ENCODE peak calls at places on chromosomes 3 and 15, in six cellular contexts. One of them, this sample, is unnamed.

GRCh38 chr15:22961661-22962221 is 18.4 kb downstream of the CYFIP1 start:
- DNase-seq in psoas muscle: no peak
- DNase-seq in lower leg skin: no peak
- DNase-seq in BE2C: no peak
- DNase-seq in Caco-2: no peak
- DNase-seq in kidney: no peak
- DNase-seq in this sample: no peak

GRCh38 chr3:58433400-58434169 is at the start of gene PDHB:
- DNase-seq in psoas muscle: peak
- DNase-seq in lower leg skin: peak
- DNase-seq in BE2C: peak
- DNase-seq in Caco-2: peak
- DNase-seq in kidney: peak
- DNase-seq in this sample: peak

GRCh38 chr15:52020253-52021085 is 1.4 kb downstream of the MAPK6 start:
- DNase-seq in psoas muscle: no peak
- DNase-seq in lower leg skin: no peak
- DNase-seq in BE2C: no peak
- DNase-seq in Caco-2: no peak
- DNase-seq in kidney: no peak
- DNase-seq in this sample: peak

GRCh38 chr3:64916192-64916798 is 228.5 kb upstream of the ADAMTS9 start:
- DNase-seq in psoas muscle: no peak
- DNase-seq in lower leg skin: no peak
- DNase-seq in BE2C: no peak
- DNase-seq in Caco-2: no peak
- DNase-seq in kidney: no peak
- DNase-seq in this sample: no peak

GRCh38 chr15:31799711-31800321 is 230.5 kb upstream of the CHRNA7 start:
- DNase-seq in psoas muscle: no peak
- DNase-seq in lower leg skin: no peak
- DNase-seq in BE2C: no peak
- DNase-seq in Caco-2: no peak
- DNase-seq in kidney: no peak
- DNase-seq in this sample: peak

GRCh38 chr15:90836296-90836871 is 32.0 kb upstream of the FURIN start:
- DNase-seq in psoas muscle: no peak
- DNase-seq in lower leg skin: no peak
- DNase-seq in BE2C: peak
- DNase-seq in Caco-2: no peak
- DNase-seq in kidney: no peak
- DNase-seq in this sample: no peak

GRCh38 chr3:187922704-187923393 is 177.6 kb upstream of the BCL6 start:
- DNase-seq in psoas muscle: no peak
- DNase-seq in lower leg skin: no peak
- DNase-seq in BE2C: no peak
- DNase-seq in Caco-2: no peak
- DNase-seq in kidney: no peak
- DNase-seq in this sample: no peak

GRCh38 chr3:150433347-150433746 is 25.2 kb downstream of the TSC22D2 start:
- DNase-seq in psoas muscle: no peak
- DNase-seq in lower leg skin: no peak
- DNase-seq in BE2C: no peak
- DNase-seq in Caco-2: no peak
- DNase-seq in kidney: no peak
- DNase-seq in this sample: no peak

GRCh38 chr3:23811919-23812318 is 6.2 kb downstream of the UBE2E1 start:
- DNase-seq in psoas muscle: no peak
- DNase-seq in lower leg skin: no peak
- DNase-seq in BE2C: no peak
- DNase-seq in Caco-2: no peak
- DNase-seq in kidney: no peak
- DNase-seq in this sample: peak

GRCh38 chr3:126982125-126982521 is 792 bp upstream of the PLXNA1 start:
- DNase-seq in psoas muscle: peak
- DNase-seq in lower leg skin: no peak
- DNase-seq in BE2C: no peak
- DNase-seq in Caco-2: no peak
- DNase-seq in kidney: no peak
- DNase-seq in this sample: peak

GRCh38 chr3:151859905-151860304 is 13.5 kb upstream of the SUCNR1 start:
- DNase-seq in psoas muscle: no peak
- DNase-seq in lower leg skin: no peak
- DNase-seq in BE2C: no peak
- DNase-seq in Caco-2: no peak
- DNase-seq in kidney: no peak
- DNase-seq in this sample: no peak

GRCh38 chr3:36295206-36295760 is 85.0 kb upstream of the STAC start:
- DNase-seq in psoas muscle: no peak
- DNase-seq in lower leg skin: no peak
- DNase-seq in BE2C: no peak
- DNase-seq in Caco-2: no peak
- DNase-seq in kidney: no peak
- DNase-seq in this sample: no peak

GRCh38 chr3:11661052-11661656 is 17.4 kb upstream of the VGLL4 start:
- DNase-seq in psoas muscle: no peak
- DNase-seq in lower leg skin: no peak
- DNase-seq in BE2C: no peak
- DNase-seq in Caco-2: no peak
- DNase-seq in kidney: no peak
- DNase-seq in this sample: no peak

GRCh38 chr15:76245072-76245610 is 66.1 kb downstream of the ETFA start:
- DNase-seq in psoas muscle: no peak
- DNase-seq in lower leg skin: no peak
- DNase-seq in BE2C: no peak
- DNase-seq in Caco-2: no peak
- DNase-seq in kidney: no peak
- DNase-seq in this sample: no peak

GRCh38 chr3:157532529-157533297 is 29.5 kb upstream of the VEPH1 start:
- DNase-seq in psoas muscle: no peak
- DNase-seq in lower leg skin: peak
- DNase-seq in BE2C: peak
- DNase-seq in Caco-2: no peak
- DNase-seq in kidney: no peak
- DNase-seq in this sample: peak

GRCh38 chr3:52845691-52846426 is 11.0 kb upstream of the MUSTN1 start:
- DNase-seq in psoas muscle: peak
- DNase-seq in lower leg skin: no peak
- DNase-seq in BE2C: no peak
- DNase-seq in Caco-2: no peak
- DNase-seq in kidney: peak
- DNase-seq in this sample: no peak
- TF ChIP-seq CTCF in psoas muscle: peak
- TF ChIP-seq CTCF in lower leg skin: no peak
- TF ChIP-seq CTCF in BE2C: peak
- TF ChIP-seq CTCF in Caco-2: peak
- TF ChIP-seq CTCF in kidney: no peak
- TF ChIP-seq CTCF in this sample: peak

GRCh38 chr3:72287941-72288340 is 503.0 kb upstream of the PROK2 start:
- DNase-seq in psoas muscle: no peak
- DNase-seq in lower leg skin: no peak
- DNase-seq in BE2C: no peak
- DNase-seq in Caco-2: no peak
- DNase-seq in kidney: no peak
- DNase-seq in this sample: no peak

GRCh38 chr3:72290859-72291641 is 506.1 kb upstream of the PROK2 start:
- DNase-seq in psoas muscle: no peak
- DNase-seq in lower leg skin: no peak
- DNase-seq in BE2C: peak
- DNase-seq in Caco-2: no peak
- DNase-seq in kidney: no peak
- DNase-seq in this sample: no peak

GRCh38 chr3:72285483-72285882 is 500.5 kb upstream of the PROK2 start:
- DNase-seq in psoas muscle: no peak
- DNase-seq in lower leg skin: no peak
- DNase-seq in BE2C: no peak
- DNase-seq in Caco-2: no peak
- DNase-seq in kidney: no peak
- DNase-seq in this sample: no peak

GRCh38 chr3:72289708-72290104 is 504.8 kb upstream of the PROK2 start:
- DNase-seq in psoas muscle: no peak
- DNase-seq in lower leg skin: no peak
- DNase-seq in BE2C: no peak
- DNase-seq in Caco-2: no peak
- DNase-seq in kidney: no peak
- DNase-seq in this sample: no peak

DNA sequence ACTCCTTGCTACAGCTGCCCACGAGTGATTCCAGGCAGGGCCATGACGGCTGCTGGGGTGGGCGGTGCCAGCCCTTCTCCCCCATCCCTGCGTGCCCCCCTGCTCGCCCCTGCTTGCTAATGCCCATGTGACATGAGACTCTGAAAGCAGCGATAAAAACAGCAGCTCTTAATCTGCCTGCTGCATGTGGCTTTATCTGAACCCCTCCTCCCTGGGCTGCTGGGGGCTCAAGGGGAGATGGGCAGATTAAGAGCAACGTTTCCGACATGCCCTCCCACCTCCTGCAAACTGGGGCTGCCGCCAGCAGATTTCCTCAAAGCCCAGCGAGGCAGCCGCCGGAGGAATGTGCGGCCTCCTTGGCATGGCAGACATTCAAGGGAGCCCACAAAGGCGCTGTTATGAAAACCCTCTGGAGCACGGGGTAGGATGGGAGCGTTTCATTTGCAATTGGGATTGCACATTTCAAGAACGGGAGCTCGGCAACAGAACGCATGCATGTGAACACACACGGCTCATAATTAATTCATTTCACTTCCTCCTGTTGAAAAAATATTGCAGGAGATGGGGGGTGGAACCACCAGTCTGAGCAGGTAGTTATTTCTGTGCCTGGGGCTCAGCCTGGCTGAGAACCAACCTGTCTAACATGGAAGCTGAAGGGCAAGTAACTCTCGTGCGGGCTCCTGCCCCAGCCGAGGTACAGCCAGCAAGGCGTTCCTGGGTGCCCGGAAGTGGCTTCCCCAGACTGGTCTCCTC is 504.2 kb upstream of the PROK2 start:
- DNase-seq in psoas muscle: no peak
- DNase-seq in lower leg skin: peak
- DNase-seq in BE2C: peak
- DNase-seq in Caco-2: no peak
- DNase-seq in kidney: peak
- DNase-seq in this sample: peak
- H3K4me3 ChIP-seq in psoas muscle: peak
- H3K4me3 ChIP-seq in lower leg skin: no peak
- H3K4me3 ChIP-seq in BE2C: peak
- H3K4me3 ChIP-seq in Caco-2: no peak
- H3K4me3 ChIP-seq in kidney: peak
- H3K4me3 ChIP-seq in this sample: no peak

DNA sequence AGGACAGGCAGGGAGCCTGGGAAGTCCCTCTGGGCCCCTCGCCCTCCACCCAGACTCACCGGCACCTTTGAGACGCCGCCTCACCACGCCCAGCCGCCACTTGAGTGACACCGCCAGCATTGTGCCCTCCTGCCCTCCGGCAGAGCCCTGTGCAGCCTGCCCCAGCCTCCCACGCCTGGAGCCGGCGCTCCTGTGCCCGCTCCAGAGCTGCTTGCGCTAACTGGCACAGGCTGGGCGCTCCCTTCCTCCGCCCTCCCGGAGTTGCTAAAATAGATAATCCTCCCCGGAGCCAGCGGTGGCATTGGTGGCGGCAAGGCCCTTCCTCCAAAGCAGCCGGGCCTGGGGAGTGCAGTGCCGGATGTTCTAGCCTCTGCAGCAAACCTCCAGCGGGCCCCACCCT is 15.7 kb upstream of the GRIP2 start:
- DNase-seq in psoas muscle: peak
- DNase-seq in lower leg skin: no peak
- DNase-seq in BE2C: peak
- DNase-seq in Caco-2: no peak
- DNase-seq in kidney: no peak
- DNase-seq in this sample: no peak
- TF ChIP-seq CTCF in psoas muscle: no peak
- TF ChIP-seq CTCF in lower leg skin: no peak
- TF ChIP-seq CTCF in BE2C: no peak
- TF ChIP-seq CTCF in Caco-2: no peak
- TF ChIP-seq CTCF in kidney: no peak
- TF ChIP-seq CTCF in this sample: no peak

GRCh38 chr3:112133606-112134334 is 722 bp upstream of the GCSAM start:
- DNase-seq in psoas muscle: no peak
- DNase-seq in lower leg skin: no peak
- DNase-seq in BE2C: no peak
- DNase-seq in Caco-2: no peak
- DNase-seq in kidney: no peak
- DNase-seq in this sample: peak

GRCh38 chr3:112134335-112135124 is 1.5 kb upstream of the GCSAM start:
- DNase-seq in psoas muscle: no peak
- DNase-seq in lower leg skin: no peak
- DNase-seq in BE2C: peak
- DNase-seq in Caco-2: no peak
- DNase-seq in kidney: no peak
- DNase-seq in this sample: peak

GRCh38 chr3:112140584-112140983 is 7.5 kb upstream of the GCSAM start:
- DNase-seq in psoas muscle: no peak
- DNase-seq in lower leg skin: no peak
- DNase-seq in BE2C: no peak
- DNase-seq in Caco-2: no peak
- DNase-seq in kidney: no peak
- DNase-seq in this sample: no peak

GRCh38 chr3:112136046-112136445 is 3.0 kb upstream of the GCSAM start:
- DNase-seq in psoas muscle: no peak
- DNase-seq in lower leg skin: no peak
- DNase-seq in BE2C: no peak
- DNase-seq in Caco-2: no peak
- DNase-seq in kidney: no peak
- DNase-seq in this sample: peak

DNA sequence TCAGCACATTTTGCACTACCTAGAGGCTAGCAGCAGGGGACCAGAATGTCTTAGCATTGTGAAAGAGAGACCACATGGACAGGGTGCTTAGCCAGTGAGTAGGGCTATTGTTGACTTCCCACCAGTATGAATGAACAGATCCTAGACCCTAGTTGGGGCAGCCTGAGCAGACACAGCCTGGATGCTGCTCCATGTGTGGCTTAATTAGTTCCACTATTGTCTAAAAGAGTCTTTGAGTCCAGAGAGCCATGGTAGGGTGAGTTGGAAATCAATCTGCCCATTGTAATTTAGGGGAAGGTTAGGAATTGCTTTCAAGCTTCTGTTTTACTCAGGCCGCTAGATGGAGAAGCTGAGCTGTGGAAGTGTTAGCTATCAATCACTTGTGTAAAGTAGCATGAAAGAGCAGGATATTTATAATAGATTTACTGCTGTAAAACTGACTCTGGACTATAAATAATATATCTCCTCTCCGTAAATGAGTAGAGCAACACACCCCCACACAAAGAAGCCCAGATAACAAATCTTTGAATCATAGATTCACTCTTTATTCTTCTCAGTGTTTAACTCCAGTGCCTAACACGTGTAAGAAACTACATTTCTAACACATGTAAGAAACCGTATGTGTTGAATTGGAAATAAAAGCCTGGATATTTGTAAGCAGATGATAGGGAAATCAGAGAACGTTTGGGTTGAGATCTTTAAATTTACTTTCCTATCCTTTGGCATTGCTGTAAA is 4.1 kb upstream of the GCSAM start:
- DNase-seq in psoas muscle: no peak
- DNase-seq in lower leg skin: no peak
- DNase-seq in BE2C: peak
- DNase-seq in Caco-2: no peak
- DNase-seq in kidney: no peak
- DNase-seq in this sample: peak
- H3K4me3 ChIP-seq in psoas muscle: no peak
- H3K4me3 ChIP-seq in lower leg skin: no peak
- H3K4me3 ChIP-seq in BE2C: no peak
- H3K4me3 ChIP-seq in Caco-2: no peak
- H3K4me3 ChIP-seq in kidney: no peak
- H3K4me3 ChIP-seq in this sample: peak

This sample was measured in GM12865.